ENCODE peak calls at places on chromosomes 13 and 19, in four cellular contexts. K is WTC11, B is fibroblast of the aortic adventitia, H is K562. Z is an unnamed sample.

GRCh38 chr13:75226755-75227435 is 255.1 kb downstream of the TBC1D4 start:
- DNase-seq in K (no peak), B (peak), H (no peak), Z (peak)

GRCh38 chr19:38376576-38376975 is 2.2 kb downstream of the PSMD8 start:
- DNase-seq in K (no peak), B (no peak), H (no peak), Z (no peak)

GRCh38 chr19:10258080-10258710 is 6.2 kb downstream of the MRPL4 start:
- DNase-seq in K (no peak), B (no peak), H (no peak), Z (no peak)

GRCh38 chr13:54033323-54033861 is 1004.8 kb downstream of the OLFM4 start:
- DNase-seq in K (no peak), B (no peak), H (no peak), Z (no peak)

GRCh38 chr13:112175162-112176075 is 108.5 kb downstream of the SOX1 start:
- DNase-seq in K (no peak), B (no peak), H (no peak), Z (no peak)

GRCh38 chr19:15331419-15332310 is 674 bp downstream of the BRD4 start:
- DNase-seq in K (peak), B (no peak), H (peak), Z (peak)

GRCh38 chr13:36173923-36174322 is 40.4 kb downstream of the SOHLH2 start:
- DNase-seq in K (no peak), B (no peak), H (no peak), Z (no peak)

GRCh38 chr13:93767917-93768422 is 541.4 kb downstream of the GPC6 start:
- DNase-seq in K (no peak), B (no peak), H (no peak), Z (no peak)

GRCh38 chr19:11273288-11273687 is 11.0 kb upstream of the DOCK6 start:
- DNase-seq in K (no peak), B (no peak), H (no peak), Z (no peak)

GRCh38 chr13:35179494-35179893 is 237.4 kb downstream of the NBEA start:
- DNase-seq in K (no peak), B (peak), H (no peak), Z (peak)

GRCh38 chr13:110444226-110444653 is 117.3 kb downstream of the RAB20 start:
- DNase-seq in K (no peak), B (peak), H (no peak), Z (peak)

GRCh38 chr13:111114362-111115050 is 604 bp upstream of the ARHGEF7 start:
- DNase-seq in K (peak), B (peak), H (no peak), Z (no peak)

GRCh38 chr19:12453495-12453894 is 12.7 kb upstream of the ZNF443 start:
- DNase-seq in K (no peak), B (no peak), H (no peak), Z (no peak)

GRCh38 chr19:15180451-15181390 is 20.1 kb downstream of the NOTCH3 start:
- DNase-seq in K (peak), B (no peak), H (peak), Z (no peak)

GRCh38 chr13:65236841-65237418 is 1993.2 kb downstream of the PCDH9 start:
- DNase-seq in K (peak), B (no peak), H (no peak), Z (no peak)

GRCh38 chr13:97384366-97384765 is 49.6 kb upstream of the RAP2A start:
- DNase-seq in K (no peak), B (no peak), H (no peak), Z (no peak)

GRCh38 chr19:16066611-16067104 is 9.6 kb upstream of the TPM4 start:
- DNase-seq in K (no peak), B (peak), H (peak), Z (peak)

DNA sequence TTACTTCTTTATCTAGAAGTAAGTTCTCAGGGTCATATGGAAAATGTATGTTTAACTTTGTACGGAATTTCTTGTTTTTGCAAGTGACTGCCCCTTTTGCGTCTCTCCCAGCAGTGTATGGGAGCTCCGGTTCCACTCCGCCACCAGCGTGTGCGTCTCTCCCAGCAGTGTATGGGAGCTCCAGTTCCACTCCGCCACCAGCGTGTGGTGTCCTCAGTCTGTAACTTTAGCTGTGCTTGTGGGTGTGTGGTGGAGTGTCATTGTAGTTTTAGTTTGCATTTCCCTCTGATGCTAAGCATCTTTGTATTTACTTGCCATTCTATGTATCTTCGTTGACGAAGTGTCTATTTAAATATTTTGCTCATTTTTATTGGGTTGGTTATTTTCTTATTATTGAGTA is 2.4 kb downstream of the CUL4A start:
- DNase-seq in K (peak), B (no peak), H (no peak), Z (no peak)
- TF ChIP-seq CTCF in K (no peak), B (no peak), H (peak), Z (no peak)

GRCh38 chr19:51096473-51097165 is 11.6 kb downstream of the CTU1 start:
- DNase-seq in K (no peak), B (no peak), H (no peak), Z (peak)
- TF ChIP-seq CTCF in K (no peak), B (peak), H (peak), Z (peak)

DNA sequence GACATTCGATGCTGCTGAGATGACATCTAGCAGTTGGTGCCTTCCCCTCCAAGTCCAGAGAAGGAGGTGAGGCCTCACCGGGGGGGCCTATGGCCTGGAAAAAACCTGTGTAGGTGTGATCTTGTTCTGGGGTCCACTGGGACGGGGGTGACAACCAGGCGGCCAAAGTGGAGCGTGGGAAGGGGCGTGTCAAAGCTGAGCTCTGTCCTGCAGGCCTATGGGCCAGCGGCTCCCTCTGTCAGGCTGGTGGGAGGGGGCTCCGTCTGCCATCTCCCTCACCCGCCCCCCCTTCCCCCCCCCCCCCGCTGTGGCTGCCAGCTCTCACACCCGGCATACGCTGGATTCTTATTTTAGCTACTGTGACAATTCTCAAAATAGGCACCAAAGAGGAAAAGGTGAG is 56.7 kb upstream of the UQCRFS1 start:
- DNase-seq in K (no peak), B (no peak), H (no peak), Z (no peak)
- TF ChIP-seq CTCF in K (no peak), B (no peak), H (no peak), Z (no peak)

GRCh38 chr19:53659292-53659691 is 27.5 kb downstream of the DPRX start:
- DNase-seq in K (peak), B (no peak), H (peak), Z (no peak)
- TF ChIP-seq CTCF in K (peak), B (no peak), H (peak), Z (no peak)

GRCh38 chr13:31236211-31236786 is 36.5 kb downstream of the B3GLCT start:
- DNase-seq in K (no peak), B (peak), H (no peak), Z (peak)

DNA sequence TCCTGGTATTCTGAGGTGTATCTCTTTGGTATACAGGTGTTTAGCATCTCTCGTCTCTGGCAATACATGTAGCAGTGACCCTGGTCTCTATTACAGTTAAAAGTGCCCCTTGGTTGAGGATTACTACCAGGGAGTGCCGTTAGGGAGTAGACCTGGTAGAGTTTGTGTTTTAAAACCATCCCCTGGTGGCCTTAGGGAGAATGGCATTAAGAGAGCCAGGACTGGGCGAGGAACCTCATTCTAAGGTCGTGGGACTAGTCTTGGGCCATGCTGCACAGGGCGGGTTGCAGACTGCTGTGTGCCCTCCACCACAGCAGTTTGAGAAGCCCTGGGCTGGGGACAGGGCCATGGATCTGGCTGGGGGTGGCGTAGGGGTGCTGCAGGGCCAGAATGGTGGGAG is 35.0 kb downstream of the B3GLCT start:
- DNase-seq in K (no peak), B (no peak), H (no peak), Z (no peak)
- TF ChIP-seq CTCF in K (no peak), B (peak), H (peak), Z (peak)

GRCh38 chr19:5398693-5399057 is 56.5 kb upstream of the ZNRF4 start:
- DNase-seq in K (no peak), B (no peak), H (no peak), Z (no peak)
- TF ChIP-seq CTCF in K (no peak), B (no peak), H (no peak), Z (no peak)

Z was measured in MCF 10A.